ENCODE peak calls at places on chromosomes 16 and 17, in eight cellular contexts. A is colonic mucosa, L is transverse colon, X is thoracic aorta, F is fibroblast of lung, Q is foreskin keratinocyte, B is IMR-90, U is MM.1S. M is an unnamed sample.

GRCh38 chr17:77528516-77529327 is 388.0 kb downstream of the SEC14L1 start:
- DNase-seq in A (no peak), X (no peak), B (no peak), F (no peak), L (no peak), U (no peak), Q (peak; percentile 27), M (no peak)

GRCh38 chr17:16255481-16255901 is 38.5 kb downstream of the PIGL start:
- DNase-seq in L (peak; percentile 64), U (no peak), Q (no peak), F (peak; percentile 58), A (peak; percentile 79), B (peak; percentile 28), X (peak; percentile 15), M (no peak)

GRCh38 chr16:68086860-68087268 is 1.7 kb downstream of the NFATC3 start:
- DNase-seq in U (no peak), X (no peak), L (no peak), B (no peak), F (peak; percentile 9), Q (no peak), A (no peak), M (no peak)

GRCh38 chr16:14306485-14307058 is 235.5 kb downstream of the MRTFB start:
- DNase-seq in A (no peak), L (no peak), U (no peak), B (no peak), Q (no peak), X (no peak), F (no peak), M (no peak)

GRCh38 chr17:68053237-68054030 is 17.9 kb downstream of the KPNA2 start:
- DNase-seq in F (peak; percentile 70), U (no peak), X (no peak), B (peak; percentile 84), A (peak; percentile 27), L (no peak), Q (no peak), M (no peak)

GRCh38 chr17:4485676-4486646 is 12.7 kb upstream of the SPNS2 start:
- DNase-seq in X (no peak), L (no peak), U (no peak), A (no peak), B (no peak), F (no peak), Q (no peak), M (no peak)

GRCh38 chr17:81180836-81181810 is 15.1 kb upstream of the AATK start:
- DNase-seq in Q (no peak), L (no peak), X (no peak), U (no peak), B (no peak), F (no peak), A (no peak), M (no peak)

GRCh38 chr16:11361751-11362742 is 16.8 kb downstream of the RMI2 start:
- DNase-seq in U (peak; percentile 83), Q (no peak), X (no peak), A (no peak), B (no peak), L (no peak), F (no peak), M (no peak)

GRCh38 chr17:72671034-72671433 is 421.5 kb downstream of the SLC39A11 start:
- DNase-seq in U (no peak), L (no peak), F (no peak), A (no peak), X (no peak), Q (no peak), B (no peak), M (no peak)

GRCh38 chr17:72683506-72684404 is 408.7 kb downstream of the SLC39A11 start:
- DNase-seq in U (no peak), X (no peak), B (peak; percentile 98), Q (peak; percentile 85), A (peak; percentile 59), F (peak; percentile 95), L (peak; percentile 35), M (peak; percentile 96)

GRCh38 chr16:67967956-67968439 is 439 bp downstream of the SLC12A4 start:
- DNase-seq in F (peak; percentile 35), X (no peak), A (no peak), U (peak; percentile 41), B (peak; percentile 25), L (peak; percentile 44), Q (peak; percentile 15), M (no peak)

GRCh38 chr17:35087731-35088646 is 24.5 kb upstream of the RFFL start:
- DNase-seq in A (peak; percentile 83), Q (peak; percentile 26), L (peak; percentile 72), B (peak; percentile 42), U (peak; percentile 41), F (peak; percentile 42), X (no peak), M (no peak)

GRCh38 chr17:69501591-69502468 is 87.3 kb downstream of the MAP2K6 start:
- DNase-seq in L (peak; percentile 47), B (peak; percentile 90), A (peak; percentile 72), X (no peak), U (no peak), F (peak; percentile 81), Q (peak; percentile 39), M (no peak)

GRCh38 chr17:81468111-81468764 is 44.4 kb downstream of the ACTG1 start:
- DNase-seq in U (no peak), B (no peak), X (no peak), F (no peak), A (no peak), L (no peak), Q (no peak), M (no peak)

GRCh38 chr17:74080936-74081335 is 122.5 kb upstream of the RPL38 start:
- DNase-seq in B (no peak), A (no peak), L (no peak), U (no peak), F (no peak), Q (no peak), X (no peak), M (no peak)

GRCh38 chr16:28534542-28535373 is 4.0 kb downstream of the NUPR1 start:
- DNase-seq in B (no peak), L (peak; percentile 47), F (no peak), Q (no peak), U (no peak), X (peak; percentile 40), A (peak; percentile 45), M (peak; percentile 37)

GRCh38 chr17:60082946-60083471 is 4.3 kb upstream of the HEATR6 start:
- DNase-seq in F (no peak), Q (no peak), X (no peak), B (no peak), A (no peak), U (no peak), L (no peak), M (no peak)

GRCh38 chr16:7345423-7345822 is 12.8 kb downstream of the RBFOX1 start:
- DNase-seq in L (no peak), A (no peak), Q (no peak), U (no peak), X (no peak), F (no peak), B (no peak), M (no peak)
- H3K27ac ChIP-seq in L (no peak overlapping the region), A (no peak overlapping the region), Q (no peak overlapping the region), U (no peak overlapping the region), X (no peak overlapping the region), F (no peak overlapping the region), B (no peak overlapping the region), M (no peak overlapping the region)

DNA sequence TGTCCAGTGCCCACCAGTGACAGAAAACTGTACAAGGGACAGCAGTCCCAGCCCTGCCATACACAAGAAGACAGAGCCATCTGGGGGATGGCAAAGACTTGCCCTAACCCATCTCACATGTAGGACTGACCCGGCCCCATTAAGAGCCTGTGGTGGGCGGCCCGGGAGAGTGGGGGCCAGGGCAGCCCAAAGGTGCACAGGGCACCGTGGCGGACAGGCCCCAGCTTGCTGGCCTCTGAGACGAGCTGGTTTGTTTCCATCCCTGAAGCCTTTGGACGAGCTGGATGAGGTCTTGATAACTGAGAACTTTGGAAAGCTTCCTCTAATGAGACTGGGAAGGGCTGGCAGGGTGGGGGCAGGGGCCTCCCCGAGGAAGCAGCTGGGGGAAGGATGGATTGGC is 11.0 kb upstream of the RCVRN start:
- DNase-seq in L (no peak), X (no peak), Q (no peak), A (no peak), B (no peak), U (no peak), F (no peak), M (no peak)
- TF ChIP-seq CTCF in L (no peak), X (no peak), Q (no peak), A (no peak), B (no peak), U (no peak), F (no peak), M (no peak)

DNA sequence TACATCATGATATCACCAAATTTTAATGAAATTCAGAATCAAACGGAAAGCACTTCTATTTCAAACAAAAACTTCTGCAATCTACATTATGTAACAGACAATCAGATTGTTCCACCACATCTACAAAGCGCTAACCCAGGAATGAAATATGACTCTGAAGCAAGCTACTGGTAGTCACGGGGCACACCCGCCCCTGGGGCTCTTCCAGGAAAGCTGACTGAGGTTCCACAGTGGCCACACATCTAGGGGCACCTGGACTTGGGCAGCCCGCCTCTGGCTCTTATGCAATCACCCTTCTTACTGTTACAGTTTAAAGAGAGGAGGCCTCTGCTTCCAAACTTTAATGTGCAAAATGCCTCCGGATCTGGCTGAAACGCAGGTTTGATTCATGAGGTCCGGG is 27.5 kb downstream of the ZCCHC14 start:
- DNase-seq in Q (peak; percentile 70), B (peak; percentile 82), U (no peak), A (peak; percentile 75), L (peak; percentile 70), F (peak; percentile 89), X (peak; percentile 53), M (peak; percentile 85)
- H3K27ac ChIP-seq in Q (no peak overlapping the region), B (peak overlapping the region; percentile 90), U (no peak overlapping the region), A (peak overlapping the region; percentile 83), L (peak overlapping the region; percentile 84), F (peak overlapping the region; percentile 99), X (peak overlapping the region; percentile 97), M (peak overlapping the region; percentile 94)

GRCh38 chr16:77749415-77749814 is 27.1 kb downstream of the NUDT7 start:
- DNase-seq in U (no peak), B (no peak), X (no peak), L (no peak), Q (no peak), F (no peak), A (no peak), M (no peak)

GRCh38 chr16:77748426-77748825 is 26.1 kb downstream of the NUDT7 start:
- DNase-seq in Q (no peak), A (no peak), F (no peak), U (no peak), X (no peak), B (no peak), L (no peak), M (no peak)

GRCh38 chr16:77745972-77746371 is 23.7 kb downstream of the NUDT7 start:
- DNase-seq in F (peak; percentile 13), Q (no peak), L (no peak), B (peak; percentile 62), U (no peak), X (no peak), A (no peak), M (no peak)

GRCh38 chr16:77739493-77739892 is 17.2 kb downstream of the NUDT7 start:
- DNase-seq in A (no peak), L (no peak), B (peak; percentile 61), F (peak; percentile 72), Q (peak; percentile 60), X (no peak), U (no peak), M (no peak)

DNA sequence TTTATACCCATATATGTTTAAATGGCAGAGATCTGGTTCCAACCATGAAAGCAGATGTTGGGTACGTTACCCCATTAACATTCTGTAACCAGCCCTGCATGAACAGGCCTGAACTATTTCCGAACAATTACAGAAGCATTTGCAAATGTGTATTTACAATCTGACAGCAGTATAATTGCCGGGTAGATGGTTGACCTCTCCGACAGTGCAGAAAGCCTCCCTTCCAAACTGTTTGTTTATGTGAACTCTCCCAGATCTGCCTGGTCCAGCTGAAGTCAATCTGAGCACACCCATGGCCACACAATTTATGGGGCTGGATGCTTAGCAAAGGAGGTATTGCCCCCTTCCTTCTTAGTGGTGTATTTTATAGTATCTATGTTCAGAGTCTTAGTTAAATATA is 21.8 kb downstream of the NUDT7 start:
- DNase-seq in Q (no peak), F (no peak), B (peak; percentile 35), X (no peak), A (no peak), U (no peak), L (no peak), M (no peak)
- TF ChIP-seq CTCF in Q (no peak), F (no peak), B (no peak), X (no peak), A (no peak), U (no peak), L (no peak), M (no peak)